ENCODE peak calls at places on chromosomes 1 and 21, in eight cellular contexts. One of them, this sample, is unnamed.

GRCh38 chr1:66999640-67000400 is 54.1 kb downstream of the SLC35D1 start:
- DNase-seq in AG04450: no peak
- DNase-seq in MM.1S: no peak
- DNase-seq in effector CD4-positive, alpha-beta T cell: no peak
- DNase-seq in B cell: no peak
- DNase-seq in activated naive CD4-positive, alpha-beta T cell: no peak
- DNase-seq in WTC11: no peak
- DNase-seq in activated CD4-positive, CD25-positive, alpha-beta regulatory T cell treated with anti-CD3 and anti-CD28 coated beads, Interleukin-2, amount 50 U/mL, for 16 hours: no peak
- DNase-seq in this sample: no peak

GRCh38 chr1:33239487-33239886 is 16.8 kb upstream of the ZNF362 start:
- DNase-seq in AG04450: no peak
- DNase-seq in B cell: no peak
- DNase-seq in activated CD4-positive, CD25-positive, alpha-beta regulatory T cell treated with anti-CD3 and anti-CD28 coated beads, Interleukin-2, amount 50 U/mL, for 16 hours: no peak
- DNase-seq in MM.1S: no peak
- DNase-seq in activated naive CD4-positive, alpha-beta T cell: no peak
- DNase-seq in WTC11: no peak
- DNase-seq in effector CD4-positive, alpha-beta T cell: no peak
- DNase-seq in this sample: no peak

GRCh38 chr1:29291756-29292155 is 55.4 kb downstream of the PTPRU start:
- DNase-seq in effector CD4-positive, alpha-beta T cell: no peak
- DNase-seq in WTC11: no peak
- DNase-seq in activated CD4-positive, CD25-positive, alpha-beta regulatory T cell treated with anti-CD3 and anti-CD28 coated beads, Interleukin-2, amount 50 U/mL, for 16 hours: no peak
- DNase-seq in MM.1S: no peak
- DNase-seq in B cell: no peak
- DNase-seq in activated naive CD4-positive, alpha-beta T cell: no peak
- DNase-seq in AG04450: no peak
- DNase-seq in this sample: no peak

GRCh38 chr1:36342426-36343185 is 19.2 kb upstream of the EVA1B start:
- DNase-seq in WTC11: peak; percentile 73
- DNase-seq in effector CD4-positive, alpha-beta T cell: peak; percentile 55
- DNase-seq in B cell: peak; percentile 70
- DNase-seq in MM.1S: peak; percentile 14
- DNase-seq in activated CD4-positive, CD25-positive, alpha-beta regulatory T cell treated with anti-CD3 and anti-CD28 coated beads, Interleukin-2, amount 50 U/mL, for 16 hours: no peak
- DNase-seq in activated naive CD4-positive, alpha-beta T cell: no peak
- DNase-seq in AG04450: no peak
- DNase-seq in this sample: no peak

GRCh38 chr1:212970085-212970484 is 19.7 kb downstream of the VASH2 start:
- DNase-seq in effector CD4-positive, alpha-beta T cell: no peak
- DNase-seq in AG04450: no peak
- DNase-seq in activated CD4-positive, CD25-positive, alpha-beta regulatory T cell treated with anti-CD3 and anti-CD28 coated beads, Interleukin-2, amount 50 U/mL, for 16 hours: no peak
- DNase-seq in B cell: no peak
- DNase-seq in activated naive CD4-positive, alpha-beta T cell: no peak
- DNase-seq in MM.1S: no peak
- DNase-seq in WTC11: no peak
- DNase-seq in this sample: no peak

GRCh38 chr21:38913120-38913975 is 107.6 kb downstream of the ETS2 start:
- DNase-seq in AG04450: peak; percentile 36
- DNase-seq in activated CD4-positive, CD25-positive, alpha-beta regulatory T cell treated with anti-CD3 and anti-CD28 coated beads, Interleukin-2, amount 50 U/mL, for 16 hours: no peak
- DNase-seq in activated naive CD4-positive, alpha-beta T cell: no peak
- DNase-seq in effector CD4-positive, alpha-beta T cell: no peak
- DNase-seq in MM.1S: no peak
- DNase-seq in WTC11: peak; percentile 75
- DNase-seq in B cell: no peak
- DNase-seq in this sample: no peak

GRCh38 chr21:45994086-45994661 is 12.6 kb downstream of the COL6A1 start:
- DNase-seq in MM.1S: no peak
- DNase-seq in effector CD4-positive, alpha-beta T cell: no peak
- DNase-seq in AG04450: no peak
- DNase-seq in activated naive CD4-positive, alpha-beta T cell: no peak
- DNase-seq in WTC11: no peak
- DNase-seq in activated CD4-positive, CD25-positive, alpha-beta regulatory T cell treated with anti-CD3 and anti-CD28 coated beads, Interleukin-2, amount 50 U/mL, for 16 hours: no peak
- DNase-seq in B cell: no peak
- DNase-seq in this sample: no peak

GRCh38 chr21:16310191-16310590 is 580.4 kb downstream of the USP25 start:
- DNase-seq in effector CD4-positive, alpha-beta T cell: no peak
- DNase-seq in MM.1S: no peak
- DNase-seq in activated CD4-positive, CD25-positive, alpha-beta regulatory T cell treated with anti-CD3 and anti-CD28 coated beads, Interleukin-2, amount 50 U/mL, for 16 hours: no peak
- DNase-seq in B cell: no peak
- DNase-seq in activated naive CD4-positive, alpha-beta T cell: no peak
- DNase-seq in AG04450: no peak
- DNase-seq in WTC11: no peak
- DNase-seq in this sample: no peak

GRCh38 chr1:102262994-102263393 is 266.3 kb upstream of the OLFM3 start:
- DNase-seq in WTC11: no peak
- DNase-seq in activated CD4-positive, CD25-positive, alpha-beta regulatory T cell treated with anti-CD3 and anti-CD28 coated beads, Interleukin-2, amount 50 U/mL, for 16 hours: no peak
- DNase-seq in effector CD4-positive, alpha-beta T cell: no peak
- DNase-seq in MM.1S: no peak
- DNase-seq in B cell: no peak
- DNase-seq in AG04450: no peak
- DNase-seq in activated naive CD4-positive, alpha-beta T cell: no peak
- DNase-seq in this sample: no peak

GRCh38 chr1:92797297-92797696 is 12.4 kb upstream of the EVI5 start:
- DNase-seq in effector CD4-positive, alpha-beta T cell: no peak
- DNase-seq in MM.1S: no peak
- DNase-seq in AG04450: no peak
- DNase-seq in WTC11: no peak
- DNase-seq in activated naive CD4-positive, alpha-beta T cell: no peak
- DNase-seq in B cell: no peak
- DNase-seq in activated CD4-positive, CD25-positive, alpha-beta regulatory T cell treated with anti-CD3 and anti-CD28 coated beads, Interleukin-2, amount 50 U/mL, for 16 hours: no peak
- DNase-seq in this sample: no peak

GRCh38 chr21:20292280-20292679 is 705.9 kb upstream of the NCAM2 start:
- DNase-seq in activated naive CD4-positive, alpha-beta T cell: no peak
- DNase-seq in activated CD4-positive, CD25-positive, alpha-beta regulatory T cell treated with anti-CD3 and anti-CD28 coated beads, Interleukin-2, amount 50 U/mL, for 16 hours: no peak
- DNase-seq in MM.1S: no peak
- DNase-seq in AG04450: no peak
- DNase-seq in WTC11: no peak
- DNase-seq in B cell: no peak
- DNase-seq in effector CD4-positive, alpha-beta T cell: no peak
- DNase-seq in this sample: no peak

GRCh38 chr1:85330206-85330605 is 53.8 kb upstream of the BCL10 start:
- DNase-seq in activated naive CD4-positive, alpha-beta T cell: no peak
- DNase-seq in effector CD4-positive, alpha-beta T cell: no peak
- DNase-seq in WTC11: no peak
- DNase-seq in B cell: no peak
- DNase-seq in MM.1S: no peak
- DNase-seq in AG04450: peak; percentile 69
- DNase-seq in activated CD4-positive, CD25-positive, alpha-beta regulatory T cell treated with anti-CD3 and anti-CD28 coated beads, Interleukin-2, amount 50 U/mL, for 16 hours: no peak
- DNase-seq in this sample: no peak

GRCh38 chr1:198909973-198910372 is 271.1 kb downstream of the PTPRC start:
- DNase-seq in B cell: no peak
- DNase-seq in activated naive CD4-positive, alpha-beta T cell: no peak
- DNase-seq in WTC11: no peak
- DNase-seq in AG04450: no peak
- DNase-seq in activated CD4-positive, CD25-positive, alpha-beta regulatory T cell treated with anti-CD3 and anti-CD28 coated beads, Interleukin-2, amount 50 U/mL, for 16 hours: no peak
- DNase-seq in effector CD4-positive, alpha-beta T cell: no peak
- DNase-seq in MM.1S: no peak
- DNase-seq in this sample: no peak

GRCh38 chr1:235741294-235741693 is 91.7 kb upstream of the GNG4 start:
- DNase-seq in effector CD4-positive, alpha-beta T cell: no peak
- DNase-seq in B cell: no peak
- DNase-seq in activated naive CD4-positive, alpha-beta T cell: no peak
- DNase-seq in AG04450: peak; percentile 73
- DNase-seq in activated CD4-positive, CD25-positive, alpha-beta regulatory T cell treated with anti-CD3 and anti-CD28 coated beads, Interleukin-2, amount 50 U/mL, for 16 hours: no peak
- DNase-seq in WTC11: no peak
- DNase-seq in MM.1S: no peak
- DNase-seq in this sample: no peak

GRCh38 chr1:224542783-224543440 is 73.2 kb upstream of the CNIH3 start:
- DNase-seq in B cell: no peak
- DNase-seq in activated CD4-positive, CD25-positive, alpha-beta regulatory T cell treated with anti-CD3 and anti-CD28 coated beads, Interleukin-2, amount 50 U/mL, for 16 hours: no peak
- DNase-seq in activated naive CD4-positive, alpha-beta T cell: no peak
- DNase-seq in AG04450: peak; percentile 90
- DNase-seq in effector CD4-positive, alpha-beta T cell: no peak
- DNase-seq in MM.1S: no peak
- DNase-seq in WTC11: no peak
- DNase-seq in this sample: peak; percentile 46

GRCh38 chr1:17605582-17606344 is 66.3 kb downstream of the ARHGEF10L start:
- DNase-seq in activated CD4-positive, CD25-positive, alpha-beta regulatory T cell treated with anti-CD3 and anti-CD28 coated beads, Interleukin-2, amount 50 U/mL, for 16 hours: no peak
- DNase-seq in effector CD4-positive, alpha-beta T cell: no peak
- DNase-seq in B cell: no peak
- DNase-seq in activated naive CD4-positive, alpha-beta T cell: no peak
- DNase-seq in MM.1S: no peak
- DNase-seq in AG04450: no peak
- DNase-seq in WTC11: no peak
- DNase-seq in this sample: no peak

GRCh38 chr1:228964178-228964819 is 229.0 kb downstream of the RHOU start:
- DNase-seq in activated naive CD4-positive, alpha-beta T cell: no peak
- DNase-seq in AG04450: peak; percentile 84
- DNase-seq in effector CD4-positive, alpha-beta T cell: no peak
- DNase-seq in B cell: no peak
- DNase-seq in WTC11: no peak
- DNase-seq in activated CD4-positive, CD25-positive, alpha-beta regulatory T cell treated with anti-CD3 and anti-CD28 coated beads, Interleukin-2, amount 50 U/mL, for 16 hours: no peak
- DNase-seq in MM.1S: no peak
- DNase-seq in this sample: no peak

GRCh38 chr1:170618418-170618817 is 45.5 kb upstream of the PRRX1 start:
- DNase-seq in effector CD4-positive, alpha-beta T cell: no peak
- DNase-seq in B cell: no peak
- DNase-seq in AG04450: no peak
- DNase-seq in MM.1S: peak; percentile 47
- DNase-seq in activated naive CD4-positive, alpha-beta T cell: no peak
- DNase-seq in WTC11: no peak
- DNase-seq in activated CD4-positive, CD25-positive, alpha-beta regulatory T cell treated with anti-CD3 and anti-CD28 coated beads, Interleukin-2, amount 50 U/mL, for 16 hours: no peak
- DNase-seq in this sample: no peak

GRCh38 chr1:24857528-24858133 is 72.4 kb downstream of the RUNX3 start:
- DNase-seq in MM.1S: no peak
- DNase-seq in B cell: no peak
- DNase-seq in effector CD4-positive, alpha-beta T cell: no peak
- DNase-seq in WTC11: no peak
- DNase-seq in activated CD4-positive, CD25-positive, alpha-beta regulatory T cell treated with anti-CD3 and anti-CD28 coated beads, Interleukin-2, amount 50 U/mL, for 16 hours: no peak
- DNase-seq in activated naive CD4-positive, alpha-beta T cell: no peak
- DNase-seq in AG04450: no peak
- DNase-seq in this sample: no peak

GRCh38 chr1:41500378-41500777 is 15.9 kb upstream of the EDN2 start:
- DNase-seq in activated naive CD4-positive, alpha-beta T cell: no peak
- DNase-seq in MM.1S: no peak
- DNase-seq in B cell: no peak
- DNase-seq in WTC11: no peak
- DNase-seq in activated CD4-positive, CD25-positive, alpha-beta regulatory T cell treated with anti-CD3 and anti-CD28 coated beads, Interleukin-2, amount 50 U/mL, for 16 hours: no peak
- DNase-seq in effector CD4-positive, alpha-beta T cell: no peak
- DNase-seq in AG04450: no peak
- DNase-seq in this sample: no peak

GRCh38 chr21:41506005-41506404 is 2.0 kb downstream of the TMPRSS2 start:
- DNase-seq in activated naive CD4-positive, alpha-beta T cell: no peak
- DNase-seq in AG04450: no peak
- DNase-seq in effector CD4-positive, alpha-beta T cell: no peak
- DNase-seq in activated CD4-positive, CD25-positive, alpha-beta regulatory T cell treated with anti-CD3 and anti-CD28 coated beads, Interleukin-2, amount 50 U/mL, for 16 hours: no peak
- DNase-seq in WTC11: no peak
- DNase-seq in MM.1S: no peak
- DNase-seq in B cell: no peak
- DNase-seq in this sample: no peak

GRCh38 chr21:31501921-31502320 is 157.6 kb upstream of the SOD1 start:
- DNase-seq in MM.1S: no peak
- DNase-seq in WTC11: no peak
- DNase-seq in effector CD4-positive, alpha-beta T cell: no peak
- DNase-seq in AG04450: no peak
- DNase-seq in B cell: no peak
- DNase-seq in activated CD4-positive, CD25-positive, alpha-beta regulatory T cell treated with anti-CD3 and anti-CD28 coated beads, Interleukin-2, amount 50 U/mL, for 16 hours: no peak
- DNase-seq in activated naive CD4-positive, alpha-beta T cell: no peak
- DNase-seq in this sample: no peak

GRCh38 chr1:234956821-234957329 is 171.8 kb downstream of the TOMM20 start:
- DNase-seq in AG04450: no peak
- DNase-seq in activated naive CD4-positive, alpha-beta T cell: no peak
- DNase-seq in effector CD4-positive, alpha-beta T cell: no peak
- DNase-seq in MM.1S: no peak
- DNase-seq in B cell: no peak
- DNase-seq in WTC11: peak; percentile 40
- DNase-seq in activated CD4-positive, CD25-positive, alpha-beta regulatory T cell treated with anti-CD3 and anti-CD28 coated beads, Interleukin-2, amount 50 U/mL, for 16 hours: no peak
- DNase-seq in this sample: peak; percentile 60

GRCh38 chr1:158163000-158163947 is 17.4 kb upstream of the CD1D start:
- DNase-seq in activated CD4-positive, CD25-positive, alpha-beta regulatory T cell treated with anti-CD3 and anti-CD28 coated beads, Interleukin-2, amount 50 U/mL, for 16 hours: no peak
- DNase-seq in AG04450: no peak
- DNase-seq in activated naive CD4-positive, alpha-beta T cell: no peak
- DNase-seq in WTC11: no peak
- DNase-seq in effector CD4-positive, alpha-beta T cell: no peak
- DNase-seq in B cell: peak; percentile 45
- DNase-seq in MM.1S: peak; percentile 88
- DNase-seq in this sample: no peak

GRCh38 chr1:9728451-9729295 is 77.1 kb downstream of the PIK3CD start:
- DNase-seq in WTC11: no peak
- DNase-seq in AG04450: no peak
- DNase-seq in effector CD4-positive, alpha-beta T cell: peak; percentile 33
- DNase-seq in activated CD4-positive, CD25-positive, alpha-beta regulatory T cell treated with anti-CD3 and anti-CD28 coated beads, Interleukin-2, amount 50 U/mL, for 16 hours: no peak
- DNase-seq in activated naive CD4-positive, alpha-beta T cell: no peak
- DNase-seq in B cell: no peak
- DNase-seq in MM.1S: no peak
- DNase-seq in this sample: no peak

GRCh38 chr1:114342376-114342775 is 168.6 kb downstream of the TRIM33 start:
- DNase-seq in effector CD4-positive, alpha-beta T cell: peak; percentile 18
- DNase-seq in B cell: no peak
- DNase-seq in WTC11: no peak
- DNase-seq in AG04450: no peak
- DNase-seq in MM.1S: no peak
- DNase-seq in activated CD4-positive, CD25-positive, alpha-beta regulatory T cell treated with anti-CD3 and anti-CD28 coated beads, Interleukin-2, amount 50 U/mL, for 16 hours: no peak
- DNase-seq in activated naive CD4-positive, alpha-beta T cell: no peak
- DNase-seq in this sample: no peak

GRCh38 chr1:230915079-230915478 is 46.8 kb upstream of the C1orf198 start:
- DNase-seq in effector CD4-positive, alpha-beta T cell: no peak
- DNase-seq in WTC11: no peak
- DNase-seq in activated naive CD4-positive, alpha-beta T cell: no peak
- DNase-seq in MM.1S: no peak
- DNase-seq in B cell: no peak
- DNase-seq in activated CD4-positive, CD25-positive, alpha-beta regulatory T cell treated with anti-CD3 and anti-CD28 coated beads, Interleukin-2, amount 50 U/mL, for 16 hours: no peak
- DNase-seq in AG04450: no peak
- DNase-seq in this sample: no peak

GRCh38 chr1:202263628-202264027 is 70.0 kb downstream of the LGR6 start:
- DNase-seq in activated naive CD4-positive, alpha-beta T cell: no peak
- DNase-seq in B cell: no peak
- DNase-seq in AG04450: no peak
- DNase-seq in MM.1S: no peak
- DNase-seq in effector CD4-positive, alpha-beta T cell: no peak
- DNase-seq in WTC11: no peak
- DNase-seq in activated CD4-positive, CD25-positive, alpha-beta regulatory T cell treated with anti-CD3 and anti-CD28 coated beads, Interleukin-2, amount 50 U/mL, for 16 hours: no peak
- DNase-seq in this sample: no peak

GRCh38 chr1:7582439-7582972 is 188.6 kb upstream of the VAMP3 start:
- DNase-seq in MM.1S: no peak
- DNase-seq in effector CD4-positive, alpha-beta T cell: no peak
- DNase-seq in AG04450: no peak
- DNase-seq in B cell: no peak
- DNase-seq in activated CD4-positive, CD25-positive, alpha-beta regulatory T cell treated with anti-CD3 and anti-CD28 coated beads, Interleukin-2, amount 50 U/mL, for 16 hours: no peak
- DNase-seq in activated naive CD4-positive, alpha-beta T cell: no peak
- DNase-seq in WTC11: no peak
- DNase-seq in this sample: no peak

GRCh38 chr1:118151312-118151937 is 33.6 kb downstream of the SPAG17 start:
- DNase-seq in B cell: peak; percentile 35
- DNase-seq in WTC11: peak; percentile 70
- DNase-seq in MM.1S: peak; percentile 29
- DNase-seq in activated CD4-positive, CD25-positive, alpha-beta regulatory T cell treated with anti-CD3 and anti-CD28 coated beads, Interleukin-2, amount 50 U/mL, for 16 hours: no peak
- DNase-seq in AG04450: peak; percentile 38
- DNase-seq in activated naive CD4-positive, alpha-beta T cell: no peak
- DNase-seq in effector CD4-positive, alpha-beta T cell: no peak
- DNase-seq in this sample: peak; percentile 76

GRCh38 chr1:228085287-228085926 is 2.9 kb downstream of the ARF1 start:
- DNase-seq in MM.1S: peak; percentile 91
- DNase-seq in AG04450: peak; percentile 43
- DNase-seq in activated CD4-positive, CD25-positive, alpha-beta regulatory T cell treated with anti-CD3 and anti-CD28 coated beads, Interleukin-2, amount 50 U/mL, for 16 hours: no peak
- DNase-seq in effector CD4-positive, alpha-beta T cell: no peak
- DNase-seq in WTC11: no peak
- DNase-seq in activated naive CD4-positive, alpha-beta T cell: no peak
- DNase-seq in B cell: no peak
- DNase-seq in this sample: no peak

GRCh38 chr1:111990878-111991760 is 1.7 kb upstream of the KCND3 start:
- DNase-seq in activated CD4-positive, CD25-positive, alpha-beta regulatory T cell treated with anti-CD3 and anti-CD28 coated beads, Interleukin-2, amount 50 U/mL, for 16 hours: no peak
- DNase-seq in AG04450: no peak
- DNase-seq in B cell: no peak
- DNase-seq in WTC11: peak; percentile 67
- DNase-seq in MM.1S: no peak
- DNase-seq in activated naive CD4-positive, alpha-beta T cell: no peak
- DNase-seq in effector CD4-positive, alpha-beta T cell: no peak
- DNase-seq in this sample: peak; percentile 74

GRCh38 chr1:57066980-57067615 is 101.3 kb upstream of the C8B start:
- DNase-seq in AG04450: no peak
- DNase-seq in WTC11: no peak
- DNase-seq in activated naive CD4-positive, alpha-beta T cell: no peak
- DNase-seq in B cell: no peak
- DNase-seq in activated CD4-positive, CD25-positive, alpha-beta regulatory T cell treated with anti-CD3 and anti-CD28 coated beads, Interleukin-2, amount 50 U/mL, for 16 hours: no peak
- DNase-seq in MM.1S: no peak
- DNase-seq in effector CD4-positive, alpha-beta T cell: no peak
- DNase-seq in this sample: no peak

GRCh38 chr1:181101581-181102226 is 13.2 kb downstream of the IER5 start:
- DNase-seq in B cell: no peak
- DNase-seq in activated naive CD4-positive, alpha-beta T cell: no peak
- DNase-seq in effector CD4-positive, alpha-beta T cell: no peak
- DNase-seq in MM.1S: no peak
- DNase-seq in AG04450: no peak
- DNase-seq in WTC11: peak; percentile 63
- DNase-seq in activated CD4-positive, CD25-positive, alpha-beta regulatory T cell treated with anti-CD3 and anti-CD28 coated beads, Interleukin-2, amount 50 U/mL, for 16 hours: no peak
- DNase-seq in this sample: peak; percentile 92